ENCODE peak calls at places on chromosomes 6 and 20, in five cellular contexts. N is CD4-positive, alpha-beta T cell; L is GM23338; S is ascending aorta; B is neural crest cell. V is an unnamed sample.

GRCh38 chr20:44976698-44977097 is 10.4 kb downstream of the STK4 start:
- DNase-seq in N (no peak), S (no peak), B (no peak), L (no peak), V (no peak)

GRCh38 chr20:49896204-49896603 is 19.1 kb downstream of the SPATA2 start:
- DNase-seq in L (no peak), B (no peak), N (no peak), S (no peak), V (no peak)

GRCh38 chr6:83592770-83593394 is 80.5 kb downstream of the PRSS35 start:
- DNase-seq in B (no peak), L (peak), N (no peak), S (no peak), V (no peak)

GRCh38 chr6:42693725-42694323 is 28.6 kb downstream of the PRPH2 start:
- DNase-seq in L (no peak), S (no peak), B (no peak), N (no peak), V (no peak)

GRCh38 chr6:109240370-109241084 is 141.7 kb downstream of the CD164 start:
- DNase-seq in N (no peak), S (no peak), L (no peak), B (no peak), V (no peak)

GRCh38 chr6:26243742-26244141 is 121.3 kb upstream of the BTN3A2 start:
- DNase-seq in B (no peak), N (no peak), S (no peak), L (no peak), V (no peak)

GRCh38 chr20:31897541-31897940 is 27.1 kb downstream of the TTLL9 start:
- DNase-seq in S (no peak), B (no peak), N (no peak), L (no peak), V (no peak)

GRCh38 chr20:45581702-45582101 is 2.6 kb upstream of the WFDC8 start:
- DNase-seq in L (no peak), N (no peak), B (no peak), S (no peak), V (no peak)

GRCh38 chr6:126337323-126337722 is 2.6 kb upstream of the CENPW start:
- DNase-seq in L (no peak), N (no peak), B (no peak), S (no peak), V (no peak)

GRCh38 chr20:59682603-59683002 is 78.3 kb downstream of the PHACTR3 start:
- DNase-seq in N (no peak), L (no peak), B (no peak), S (no peak), V (no peak)

GRCh38 chr6:41638002-41638800 is at the start of gene MDFI:
- DNase-seq in B (peak), N (no peak), S (no peak), L (peak), V (no peak)

GRCh38 chr6:1686117-1687098 is 76.7 kb downstream of the FOXC1 start:
- DNase-seq in N (no peak), B (no peak), L (peak), S (no peak), V (no peak)

GRCh38 chr6:152669894-152670293 is 27.8 kb upstream of the MYCT1 start:
- DNase-seq in N (no peak), L (peak), B (no peak), S (no peak), V (no peak)
- TF ChIP-seq CTCF in N (no peak), L (peak), B (peak), S (peak), V (peak)

GRCh38 chr20:34829191-34829590 is 3.7 kb upstream of the NCOA6 start:
- DNase-seq in L (peak), N (no peak), B (no peak), S (no peak), V (no peak)
- TF ChIP-seq CTCF in L (peak), N (no peak), B (no peak), S (no peak), V (no peak)

DNA sequence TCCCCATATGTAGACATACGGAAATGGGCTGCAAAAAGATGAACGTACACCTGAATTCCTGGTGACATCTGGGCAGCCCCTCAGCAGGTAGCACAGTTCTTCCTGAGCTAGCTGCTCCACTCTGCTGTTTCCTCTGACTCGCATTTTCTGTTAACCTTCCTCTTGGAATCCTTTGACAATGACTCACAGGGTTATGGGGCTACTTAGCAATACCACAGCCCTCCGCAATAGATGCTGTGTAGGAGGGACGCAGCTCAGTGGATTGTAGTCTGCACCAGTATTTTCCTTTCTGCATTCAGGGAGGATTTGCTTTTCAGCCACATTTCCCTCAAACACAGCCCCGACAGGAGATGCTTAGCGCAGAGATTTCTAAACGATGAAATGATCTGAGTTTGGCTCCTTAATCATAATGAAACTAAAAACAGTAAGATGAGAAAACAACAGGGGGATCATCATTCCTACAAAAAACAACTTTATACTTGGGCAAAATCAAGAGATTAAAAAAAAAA is 12.4 kb downstream of the BACH2 start:
- DNase-seq in B (no peak), S (no peak), N (peak), L (peak), V (no peak)
- TF ChIP-seq CTCF in B (no peak), S (peak), N (no peak), L (no peak), V (no peak)

GRCh38 chr6:90865513-90865912 is 278.6 kb upstream of the MAP3K7 start:
- DNase-seq in L (no peak), S (no peak), N (no peak), B (no peak), V (no peak)

GRCh38 chr6:90860822-90861601 is 274.1 kb upstream of the MAP3K7 start:
- DNase-seq in S (no peak), L (no peak), N (no peak), B (no peak), V (no peak)

GRCh38 chr6:90859056-90859455 is 272.2 kb upstream of the MAP3K7 start:
- DNase-seq in N (no peak), L (no peak), S (no peak), B (no peak), V (no peak)

DNA sequence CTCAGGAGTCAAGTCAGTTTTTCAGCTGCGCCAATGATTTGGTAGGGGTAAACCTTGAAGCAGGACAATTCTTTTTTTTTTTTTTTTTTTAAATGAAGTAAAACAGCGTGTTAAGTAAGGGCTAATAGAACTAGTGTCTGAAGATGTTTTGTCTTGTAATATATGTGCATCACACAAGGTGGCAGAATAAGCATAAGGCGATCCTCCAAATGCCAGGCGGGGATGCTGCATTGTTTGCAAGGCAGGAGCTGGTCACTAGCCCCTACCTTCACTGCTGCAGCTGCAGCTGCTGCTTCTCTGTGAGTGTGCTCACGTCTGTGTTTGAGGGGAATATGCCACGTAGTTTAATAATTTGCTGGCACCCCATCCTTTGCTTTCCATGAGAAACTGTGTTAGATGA is 272.7 kb upstream of the MAP3K7 start:
- DNase-seq in N (no peak), B (no peak), S (no peak), L (peak), V (no peak)
- TF ChIP-seq CTCF in N (no peak), B (no peak), S (no peak), L (peak), V (peak)

GRCh38 chr6:28920281-28920680 is 3.5 kb downstream of the TRIM27 start:
- DNase-seq in S (no peak), N (no peak), L (no peak), B (no peak), V (no peak)

GRCh38 chr6:28927856-28928255 is 4.1 kb upstream of the TRIM27 start:
- DNase-seq in S (no peak), B (no peak), L (no peak), N (no peak), V (no peak)

GRCh38 chr6:28922841-28923317 is 906 bp downstream of the TRIM27 start:
- DNase-seq in S (no peak), N (no peak), B (peak), L (peak), V (no peak)

GRCh38 chr6:28922004-28922840 is 1.6 kb downstream of the TRIM27 start:
- DNase-seq in B (no peak), N (peak), L (no peak), S (no peak), V (no peak)

GRCh38 chr6:28923318-28924102 is at the start of gene TRIM27:
- DNase-seq in L (peak), B (peak), S (peak), N (peak), V (peak)
- TF ChIP-seq CTCF in L (no peak), B (no peak), S (no peak), N (no peak), V (no peak)